ENCODE peak calls at places on chromosomes 16 and 17, in nine cellular contexts. U, G, Z, I, P, L, D, J and N are unnamed samples.

GRCh38 chr17:76878568-76878967 is 10.4 kb downstream of the MGAT5B start:
- DNase-seq in J (no peak), Z (no peak), L (no peak), D (no peak), I (no peak), P (no peak), G (no peak), U (no peak), N (no peak)

GRCh38 chr16:21101631-21102420 is 48.8 kb downstream of the DNAH3 start:
- DNase-seq in I (peak), P (peak), Z (no peak), J (no peak), D (no peak), G (no peak), U (no peak), L (no peak), N (no peak)

GRCh38 chr16:54193656-54194007 is 93.0 kb downstream of the IRX3 start:
- DNase-seq in I (peak), L (peak), G (peak), U (peak), P (peak), J (peak), D (peak), Z (peak), N (no peak)

GRCh38 chr16:3461120-3461519 is 17.6 kb downstream of the NAA60 start:
- DNase-seq in U (no peak), I (no peak), J (no peak), L (no peak), G (no peak), D (no peak), P (no peak), Z (no peak), N (no peak)

GRCh38 chr17:7832431-7832830 is 1.6 kb upstream of the KDM6B start:
- DNase-seq in Z (no peak), J (no peak), G (no peak), U (no peak), P (no peak), I (no peak), L (no peak), D (no peak), N (no peak)

GRCh38 chr17:7249219-7249618 is 2.3 kb downstream of the CTDNEP1 start:
- DNase-seq in U (no peak), P (no peak), J (no peak), I (no peak), G (no peak), Z (no peak), D (no peak), L (no peak), N (no peak)

GRCh38 chr16:86580798-86581185 is 2.4 kb downstream of the FOXL1 start:
- DNase-seq in G (no peak), P (no peak), I (no peak), U (no peak), J (no peak), D (no peak), L (no peak), Z (no peak), N (no peak)

GRCh38 chr16:14070877-14071575 is at the start of gene MRTFB:
- DNase-seq in G (peak), Z (peak), L (peak), U (peak), P (peak), D (peak), I (peak), J (peak), N (no peak)

GRCh38 chr17:17109896-17110295 is 67.6 kb downstream of the MPRIP start:
- DNase-seq in L (peak), U (peak), P (no peak), G (no peak), D (no peak), I (no peak), J (no peak), Z (peak), N (no peak)

GRCh38 chr17:28008526-28008925 is 34.0 kb upstream of the NLK start:
- DNase-seq in J (peak), P (peak), I (no peak), Z (no peak), U (no peak), G (no peak), L (peak), D (no peak), N (no peak)

GRCh38 chr16:50667497-50668367 is 13.4 kb downstream of the SNX20 start:
- DNase-seq in D (no peak), L (no peak), I (no peak), G (no peak), Z (no peak), P (no peak), U (no peak), J (no peak), N (no peak)

GRCh38 chr17:2094891-2095535 is 40.1 kb downstream of the HIC1 start:
- DNase-seq in G (peak), Z (peak), I (peak), L (peak), U (peak), J (no peak), D (no peak), P (peak), N (no peak)

GRCh38 chr16:68458551-68458950 is 10.2 kb upstream of the SMPD3 start:
- DNase-seq in U (no peak), J (no peak), Z (no peak), D (no peak), I (no peak), L (no peak), G (no peak), P (no peak), N (no peak)

GRCh38 chr17:35796942-35797341 is 1.5 kb upstream of the MMP28 start:
- DNase-seq in J (no peak), Z (no peak), G (no peak), D (no peak), U (no peak), I (no peak), P (no peak), L (no peak), N (no peak)

GRCh38 chr17:35797370-35797769 is 1.9 kb upstream of the MMP28 start:
- DNase-seq in G (no peak), L (no peak), D (no peak), I (no peak), U (no peak), Z (no peak), P (no peak), J (no peak), N (no peak)

GRCh38 chr17:35795871-35796265 is 427 bp upstream of the MMP28 start:
- DNase-seq in P (no peak), I (no peak), D (no peak), L (no peak), J (no peak), Z (no peak), G (no peak), U (no peak), N (no peak)

GRCh38 chr17:35793257-35793656 is 2.2 kb downstream of the MMP28 start:
- DNase-seq in P (no peak), L (no peak), I (no peak), J (no peak), G (no peak), D (no peak), U (no peak), Z (no peak), N (no peak)

DNA sequence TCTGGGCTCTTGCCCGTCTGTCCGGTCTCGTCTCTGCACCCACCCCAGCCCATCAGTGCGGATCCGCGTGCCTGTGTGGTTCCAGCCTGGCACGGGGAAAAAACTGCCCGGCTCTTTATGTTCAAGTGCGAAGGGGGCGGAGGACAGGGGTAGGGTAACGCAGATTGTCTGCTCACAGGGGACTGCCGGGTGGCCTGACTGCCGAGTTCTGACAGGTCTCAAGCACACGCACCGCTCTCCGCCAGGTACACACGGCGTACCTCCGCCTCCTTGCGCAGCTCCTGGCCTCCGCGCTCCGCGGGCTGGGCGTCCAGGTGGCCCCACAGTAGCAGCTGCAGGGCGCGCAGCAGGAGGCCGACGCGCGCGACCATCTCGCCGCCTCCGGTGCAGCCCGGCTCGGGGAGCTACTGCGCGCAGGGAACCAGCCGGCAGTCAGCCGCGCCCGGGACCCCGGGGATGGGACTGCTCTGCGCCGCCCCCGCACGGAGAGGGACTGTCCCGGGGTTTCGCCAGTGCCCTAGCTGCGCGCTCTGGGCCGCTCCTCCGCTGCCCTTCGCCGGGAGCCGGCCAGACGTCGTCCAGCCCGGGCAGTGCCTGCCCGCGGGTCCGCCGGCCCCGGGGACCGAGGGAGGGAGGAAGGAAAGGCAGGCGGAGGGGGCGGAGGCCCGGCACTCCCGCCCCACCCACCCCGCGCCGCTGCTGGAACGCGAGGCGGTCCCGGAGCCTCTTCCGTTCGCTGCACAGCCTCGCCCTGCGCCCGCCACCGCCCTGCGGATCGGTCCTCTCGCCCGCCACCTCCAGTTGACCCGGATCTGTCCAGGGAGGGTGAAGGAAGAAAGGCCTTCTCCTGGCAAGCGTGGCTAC is at the start of gene MMP28:
- DNase-seq in J (no peak), L (peak), P (no peak), U (peak), I (peak), G (peak), Z (no peak), D (no peak), N (no peak)
- H3K27ac ChIP-seq in J (no peak), L (no peak), P (no peak), U (peak), I (no peak), G (no peak), Z (peak), D (no peak), N (peak)

GRCh38 chr17:74680941-74681340 is 31.8 kb downstream of the CD300LF start:
- DNase-seq in D (no peak), U (no peak), I (no peak), L (no peak), P (no peak), G (no peak), Z (no peak), J (no peak), N (no peak)

GRCh38 chr17:74682442-74683190 is 30.1 kb downstream of the CD300LF start:
- DNase-seq in G (no peak), U (no peak), Z (no peak), J (no peak), I (no peak), D (no peak), P (no peak), L (no peak), N (no peak)

GRCh38 chr17:74677558-74678466 is 34.9 kb downstream of the CD300LF start:
- DNase-seq in L (no peak), J (no peak), U (no peak), G (no peak), P (peak), I (peak), D (no peak), Z (no peak), N (no peak)

GRCh38 chr17:74678541-74678940 is 34.2 kb downstream of the CD300LF start:
- DNase-seq in D (no peak), I (no peak), Z (no peak), L (no peak), G (no peak), J (no peak), P (no peak), U (no peak), N (no peak)

GRCh38 chr17:74682028-74682427 is 30.7 kb downstream of the CD300LF start:
- DNase-seq in U (no peak), G (no peak), L (no peak), D (no peak), Z (no peak), I (no peak), P (no peak), J (no peak), N (no peak)
- H3K27ac ChIP-seq in U (no peak), G (no peak), L (no peak), D (no peak), Z (no peak), I (no peak), P (no peak), J (no peak), N (no peak)

DNA sequence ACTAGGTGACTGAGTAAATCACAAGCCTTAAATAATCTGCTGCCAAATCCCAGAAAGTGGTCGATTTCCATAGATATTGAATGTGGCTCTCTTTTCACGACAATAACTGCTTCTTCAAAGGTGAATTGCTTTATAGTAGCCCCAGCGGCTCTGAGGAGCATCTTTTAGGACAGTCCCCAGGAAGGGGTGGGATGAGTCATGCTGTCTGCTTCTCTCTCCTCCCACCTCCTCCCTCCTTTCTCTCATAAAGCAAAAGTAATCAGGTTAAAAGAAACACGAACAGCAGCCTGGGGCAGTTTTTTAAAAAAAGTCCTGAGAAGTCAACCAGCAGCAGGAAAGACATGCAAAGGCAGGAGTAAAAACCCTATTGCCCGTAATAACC is 1.8 kb downstream of the KIAA0513 start:
- DNase-seq in U (no peak), D (no peak), J (no peak), L (no peak), I (peak), Z (no peak), G (no peak), P (peak), N (no peak)
- H3K27ac ChIP-seq in U (no peak), D (peak), J (no peak), L (peak), I (peak), Z (peak), G (peak), P (peak), N (peak)

GRCh38 chr16:80197790-80198201 is 343.0 kb upstream of the DYNLRB2 start:
- DNase-seq in I (no peak), L (no peak), D (no peak), Z (no peak), U (no peak), P (peak), G (no peak), J (no peak), N (no peak)

GRCh38 chr16:80198995-80199299 is 341.8 kb upstream of the DYNLRB2 start:
- DNase-seq in G (no peak), I (no peak), P (peak), J (no peak), Z (no peak), L (no peak), U (no peak), D (no peak), N (no peak)

GRCh38 chr16:80199614-80200013 is 341.2 kb upstream of the DYNLRB2 start:
- DNase-seq in I (no peak), G (no peak), P (no peak), Z (no peak), U (no peak), J (no peak), L (no peak), D (no peak), N (no peak)

GRCh38 chr16:80200079-80200478 is 340.7 kb upstream of the DYNLRB2 start:
- DNase-seq in D (no peak), L (no peak), P (no peak), I (no peak), J (no peak), Z (no peak), U (no peak), G (no peak), N (no peak)

GRCh38 chr16:80198265-80198994 is 342.4 kb upstream of the DYNLRB2 start:
- DNase-seq in I (no peak), Z (no peak), D (no peak), P (peak), G (no peak), U (no peak), J (no peak), L (no peak), N (no peak)
- H3K27ac ChIP-seq in I (no peak), Z (no peak), D (no peak), P (peak), G (no peak), U (no peak), J (no peak), L (no peak), N (no peak)

DNA sequence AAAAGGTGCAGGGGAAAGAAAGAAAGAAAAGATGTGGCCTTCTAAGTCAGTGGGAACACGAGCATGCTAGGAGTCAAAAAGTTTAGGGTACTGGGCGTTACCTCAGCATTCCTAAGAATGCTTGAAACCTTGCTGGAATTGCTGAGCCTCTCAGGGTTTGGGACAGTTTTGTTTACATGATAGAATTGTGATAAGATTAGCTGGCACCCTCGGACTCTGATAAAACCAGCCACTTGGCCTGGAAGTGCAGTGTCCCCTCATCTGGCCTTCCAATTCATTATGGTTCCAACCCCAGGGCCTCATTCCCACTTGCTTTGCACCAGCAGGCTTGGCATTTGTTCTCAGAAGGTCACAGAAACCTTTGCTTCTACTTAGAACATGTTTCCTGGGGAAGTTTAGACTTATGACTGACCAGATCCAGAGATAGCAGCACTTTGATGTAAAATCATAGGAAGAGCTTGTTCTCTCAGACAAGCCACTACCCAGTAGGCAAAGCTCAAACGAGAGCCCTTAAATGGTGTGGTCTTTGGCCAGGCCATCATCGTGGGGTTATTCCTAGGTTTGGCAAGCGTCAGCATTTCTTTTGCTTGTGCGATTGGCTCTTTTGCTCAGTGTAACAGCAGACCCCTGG is 8.0 kb downstream of the SGF29 start:
- DNase-seq in J (no peak), Z (no peak), U (no peak), G (no peak), P (no peak), I (no peak), L (no peak), D (no peak), N (no peak)
- H3K27ac ChIP-seq in J (no peak), Z (no peak), U (peak), G (no peak), P (no peak), I (no peak), L (no peak), D (no peak), N (no peak)

GRCh38 chr17:40349477-40350409 is 14.8 kb downstream of the GJD3 start:
- DNase-seq in I (no peak), J (no peak), L (no peak), D (no peak), Z (no peak), G (no peak), U (no peak), P (peak), N (no peak)

GRCh38 chr17:40350410-40351184 is 13.9 kb downstream of the GJD3 start:
- DNase-seq in G (no peak), L (no peak), Z (no peak), J (no peak), D (no peak), I (peak), P (no peak), U (no peak), N (no peak)

GRCh38 chr17:40347319-40348135 is 17.0 kb downstream of the GJD3 start:
- DNase-seq in J (no peak), P (no peak), L (no peak), G (no peak), Z (no peak), D (no peak), I (peak), U (no peak), N (no peak)

GRCh38 chr17:40348136-40348504 is 16.4 kb downstream of the GJD3 start:
- DNase-seq in Z (no peak), U (no peak), G (no peak), J (no peak), I (no peak), D (no peak), L (no peak), P (no peak), N (no peak)

DNA sequence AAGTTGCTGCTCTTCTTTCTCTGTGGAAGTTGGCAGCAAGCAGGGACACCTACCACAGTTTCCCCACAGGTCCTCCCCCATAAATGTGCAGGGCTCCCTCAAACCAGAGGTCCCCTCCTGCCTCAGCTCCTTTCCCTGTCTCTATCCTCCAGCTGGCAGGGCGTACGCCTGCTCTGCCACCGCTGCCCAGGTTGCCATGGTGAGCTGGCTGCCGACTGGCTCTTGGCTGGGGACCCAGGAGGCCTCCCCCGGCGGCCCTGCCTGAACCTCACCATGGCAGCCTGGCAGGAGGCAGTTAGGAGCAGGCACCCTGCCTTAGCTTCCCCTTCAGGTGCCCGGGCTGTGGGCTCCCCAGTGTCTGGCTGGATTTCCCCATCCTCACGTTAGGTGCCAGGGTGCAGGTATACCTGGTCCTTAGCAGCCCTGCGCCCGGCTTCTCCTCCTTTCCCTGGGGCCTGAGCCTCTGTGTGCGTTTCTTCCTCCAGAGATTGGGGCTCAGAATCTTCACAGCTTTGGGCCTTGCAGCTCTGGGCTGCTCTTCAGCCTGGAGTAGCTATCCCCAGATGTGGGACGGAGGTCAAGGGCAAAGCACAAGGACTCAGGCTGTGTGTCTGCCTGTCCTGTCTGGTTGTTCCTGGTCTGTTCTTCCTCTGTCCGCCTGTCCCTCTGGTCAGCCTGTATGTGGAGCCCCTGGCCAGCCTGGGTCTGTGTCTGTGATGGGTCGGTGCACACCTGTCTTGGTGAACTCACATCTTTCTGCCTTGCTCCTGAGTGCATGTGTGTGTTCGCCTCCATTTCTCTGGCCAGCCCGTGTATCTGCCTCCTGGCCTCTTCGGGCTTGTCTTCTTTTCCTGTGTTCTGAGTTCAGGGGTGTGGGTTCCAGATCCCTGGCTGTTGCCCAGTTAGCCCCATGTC is 15.7 kb downstream of the GJD3 start:
- DNase-seq in U (no peak), I (peak), D (no peak), Z (peak), G (peak), P (no peak), L (no peak), J (no peak), N (no peak)
- H3K27ac ChIP-seq in U (peak), I (peak), D (peak), Z (peak), G (peak), P (no peak), L (no peak), J (no peak), N (peak)